ENCODE peak calls at places on chromosomes 1 and 21, in four cellular contexts. One of them, this sample, is unnamed.

GRCh38 chr1:180912801-180913616 is at the start of gene KIAA1614:
- DNase-seq in activated CD4-positive, alpha-beta T cell treated with anti-CD3 and anti-CD28 coated beads, Interleukin-2, amount 50 U/mL, for 24 hours: no peak
- DNase-seq in NCI-H510A treated with DMSO at 0.1 percent for 48 hours: no peak
- DNase-seq in Calu3: peak; percentile 13
- DNase-seq in this sample: no peak

GRCh38 chr1:246726881-246727280 is 2.7 kb downstream of the SCCPDH start:
- DNase-seq in activated CD4-positive, alpha-beta T cell treated with anti-CD3 and anti-CD28 coated beads, Interleukin-2, amount 50 U/mL, for 24 hours: no peak
- DNase-seq in NCI-H510A treated with DMSO at 0.1 percent for 48 hours: no peak
- DNase-seq in Calu3: no peak
- DNase-seq in this sample: no peak

GRCh38 chr1:6832789-6833188 is 47.5 kb downstream of the CAMTA1 start:
- DNase-seq in Calu3: no peak
- DNase-seq in NCI-H510A treated with DMSO at 0.1 percent for 48 hours: peak; percentile 97
- DNase-seq in activated CD4-positive, alpha-beta T cell treated with anti-CD3 and anti-CD28 coated beads, Interleukin-2, amount 50 U/mL, for 24 hours: no peak
- DNase-seq in this sample: no peak

GRCh38 chr1:170357750-170358149 is 174.2 kb upstream of the GORAB start:
- DNase-seq in activated CD4-positive, alpha-beta T cell treated with anti-CD3 and anti-CD28 coated beads, Interleukin-2, amount 50 U/mL, for 24 hours: no peak
- DNase-seq in NCI-H510A treated with DMSO at 0.1 percent for 48 hours: no peak
- DNase-seq in Calu3: no peak
- DNase-seq in this sample: no peak

GRCh38 chr1:54109131-54110105 is 43.4 kb downstream of the CDCP2 start:
- DNase-seq in activated CD4-positive, alpha-beta T cell treated with anti-CD3 and anti-CD28 coated beads, Interleukin-2, amount 50 U/mL, for 24 hours: no peak
- DNase-seq in Calu3: no peak
- DNase-seq in NCI-H510A treated with DMSO at 0.1 percent for 48 hours: no peak
- DNase-seq in this sample: no peak

GRCh38 chr1:223036479-223036845 is 106.6 kb downstream of the TLR5 start:
- DNase-seq in NCI-H510A treated with DMSO at 0.1 percent for 48 hours: no peak
- DNase-seq in activated CD4-positive, alpha-beta T cell treated with anti-CD3 and anti-CD28 coated beads, Interleukin-2, amount 50 U/mL, for 24 hours: no peak
- DNase-seq in Calu3: no peak
- DNase-seq in this sample: no peak

GRCh38 chr1:119982006-119982405 is 85.7 kb upstream of the ADAM30 start:
- DNase-seq in activated CD4-positive, alpha-beta T cell treated with anti-CD3 and anti-CD28 coated beads, Interleukin-2, amount 50 U/mL, for 24 hours: no peak
- DNase-seq in NCI-H510A treated with DMSO at 0.1 percent for 48 hours: no peak
- DNase-seq in Calu3: no peak
- DNase-seq in this sample: no peak

GRCh38 chr1:226310637-226311195 is 1.8 kb upstream of the LIN9 start:
- DNase-seq in Calu3: peak; percentile 33
- DNase-seq in NCI-H510A treated with DMSO at 0.1 percent for 48 hours: no peak
- DNase-seq in activated CD4-positive, alpha-beta T cell treated with anti-CD3 and anti-CD28 coated beads, Interleukin-2, amount 50 U/mL, for 24 hours: no peak
- DNase-seq in this sample: peak; percentile 61

GRCh38 chr1:5286244-5286643 is 631.8 kb downstream of the AJAP1 start:
- DNase-seq in activated CD4-positive, alpha-beta T cell treated with anti-CD3 and anti-CD28 coated beads, Interleukin-2, amount 50 U/mL, for 24 hours: peak; percentile 5
- DNase-seq in NCI-H510A treated with DMSO at 0.1 percent for 48 hours: no peak
- DNase-seq in Calu3: no peak
- DNase-seq in this sample: no peak

GRCh38 chr1:226632922-226633351 is 84.4 kb downstream of the STUM start:
- DNase-seq in Calu3: no peak
- DNase-seq in activated CD4-positive, alpha-beta T cell treated with anti-CD3 and anti-CD28 coated beads, Interleukin-2, amount 50 U/mL, for 24 hours: no peak
- DNase-seq in NCI-H510A treated with DMSO at 0.1 percent for 48 hours: no peak
- DNase-seq in this sample: no peak

GRCh38 chr21:16193758-16194606 is 464.2 kb downstream of the USP25 start:
- DNase-seq in NCI-H510A treated with DMSO at 0.1 percent for 48 hours: no peak
- DNase-seq in Calu3: peak; percentile 21
- DNase-seq in activated CD4-positive, alpha-beta T cell treated with anti-CD3 and anti-CD28 coated beads, Interleukin-2, amount 50 U/mL, for 24 hours: no peak
- DNase-seq in this sample: no peak

GRCh38 chr1:220249522-220249921 is 22.7 kb downstream of the RAB3GAP2 start:
- DNase-seq in NCI-H510A treated with DMSO at 0.1 percent for 48 hours: no peak
- DNase-seq in activated CD4-positive, alpha-beta T cell treated with anti-CD3 and anti-CD28 coated beads, Interleukin-2, amount 50 U/mL, for 24 hours: no peak
- DNase-seq in Calu3: peak; percentile 5
- DNase-seq in this sample: no peak

GRCh38 chr1:21307663-21308062 is 17.4 kb upstream of the ECE1 start:
- DNase-seq in activated CD4-positive, alpha-beta T cell treated with anti-CD3 and anti-CD28 coated beads, Interleukin-2, amount 50 U/mL, for 24 hours: no peak
- DNase-seq in NCI-H510A treated with DMSO at 0.1 percent for 48 hours: no peak
- DNase-seq in Calu3: no peak
- DNase-seq in this sample: no peak

GRCh38 chr1:32871364-32872188 is 864 bp upstream of the FNDC5 start:
- DNase-seq in activated CD4-positive, alpha-beta T cell treated with anti-CD3 and anti-CD28 coated beads, Interleukin-2, amount 50 U/mL, for 24 hours: no peak
- DNase-seq in NCI-H510A treated with DMSO at 0.1 percent for 48 hours: no peak
- DNase-seq in Calu3: no peak
- DNase-seq in this sample: no peak

GRCh38 chr21:43277481-43278351 is 108.9 kb downstream of the CRYAA start:
- DNase-seq in activated CD4-positive, alpha-beta T cell treated with anti-CD3 and anti-CD28 coated beads, Interleukin-2, amount 50 U/mL, for 24 hours: no peak
- DNase-seq in Calu3: no peak
- DNase-seq in NCI-H510A treated with DMSO at 0.1 percent for 48 hours: no peak
- DNase-seq in this sample: no peak

GRCh38 chr1:115545096-115545720 is 96.6 kb upstream of the VANGL1 start:
- DNase-seq in Calu3: no peak
- DNase-seq in activated CD4-positive, alpha-beta T cell treated with anti-CD3 and anti-CD28 coated beads, Interleukin-2, amount 50 U/mL, for 24 hours: no peak
- DNase-seq in NCI-H510A treated with DMSO at 0.1 percent for 48 hours: no peak
- DNase-seq in this sample: no peak

GRCh38 chr1:19619697-19620384 is 24.3 kb upstream of the NBL1 start:
- DNase-seq in Calu3: no peak
- DNase-seq in NCI-H510A treated with DMSO at 0.1 percent for 48 hours: no peak
- DNase-seq in activated CD4-positive, alpha-beta T cell treated with anti-CD3 and anti-CD28 coated beads, Interleukin-2, amount 50 U/mL, for 24 hours: no peak
- DNase-seq in this sample: no peak

GRCh38 chr1:206911064-206911663 is 10.6 kb downstream of the FCMR start:
- DNase-seq in NCI-H510A treated with DMSO at 0.1 percent for 48 hours: peak; percentile 43
- DNase-seq in activated CD4-positive, alpha-beta T cell treated with anti-CD3 and anti-CD28 coated beads, Interleukin-2, amount 50 U/mL, for 24 hours: no peak
- DNase-seq in Calu3: peak; percentile 64
- DNase-seq in this sample: peak; percentile 68

GRCh38 chr1:21321963-21322680 is 31.9 kb upstream of the ECE1 start:
- DNase-seq in NCI-H510A treated with DMSO at 0.1 percent for 48 hours: no peak
- DNase-seq in Calu3: no peak
- DNase-seq in activated CD4-positive, alpha-beta T cell treated with anti-CD3 and anti-CD28 coated beads, Interleukin-2, amount 50 U/mL, for 24 hours: no peak
- DNase-seq in this sample: no peak

GRCh38 chr1:232709339-232709738 is 79.4 kb upstream of the SIPA1L2 start:
- DNase-seq in activated CD4-positive, alpha-beta T cell treated with anti-CD3 and anti-CD28 coated beads, Interleukin-2, amount 50 U/mL, for 24 hours: no peak
- DNase-seq in NCI-H510A treated with DMSO at 0.1 percent for 48 hours: no peak
- DNase-seq in Calu3: no peak
- DNase-seq in this sample: no peak